ENCODE peak calls at places on chromosome 6, in seven cellular contexts. I is astrocyte; H is NT2/D1; G is cardiac muscle cell; B is sigmoid colon; Y is CD4-positive, alpha-beta T cell; S is HCT116. C is an unnamed sample.

GRCh38 chr6:142947702-142948480 is 2.9 kb upstream of the HIVEP2 start:
- DNase-seq in I (no peak), H (no peak), G (no peak), B (no peak), Y (no peak), S (no peak), C (no peak)

GRCh38 chr6:46305833-46306232 is 135.1 kb upstream of the ENPP5 start:
- DNase-seq in I (no peak), H (no peak), G (no peak), B (no peak), Y (no peak), S (no peak), C (no peak)

GRCh38 chr6:87944541-87944954 is 103.1 kb upstream of the SPACA1 start:
- DNase-seq in I (peak; percentile 78), H (no peak), G (peak; percentile 69), B (no peak), Y (no peak), S (no peak), C (no peak)

GRCh38 chr6:66199146-66199545 is 492.1 kb upstream of the EYS start:
- DNase-seq in I (no peak), H (no peak), G (no peak), B (no peak), Y (no peak), S (no peak), C (no peak)

GRCh38 chr6:24918641-24919403 is 16.9 kb downstream of the RIPOR2 start:
- DNase-seq in I (no peak), H (no peak), G (no peak), B (no peak), Y (no peak), S (no peak), C (no peak)

GRCh38 chr6:167437888-167438484 is 113.1 kb downstream of the TTLL2 start:
- DNase-seq in I (no peak), H (no peak), G (no peak), B (no peak), Y (no peak), S (no peak), C (no peak)

GRCh38 chr6:139161169-139161568 is 26.3 kb downstream of the HECA start:
- DNase-seq in I (peak; percentile 64), H (no peak), G (no peak), B (no peak), Y (peak; percentile 54), S (peak; percentile 33), C (peak; percentile 19)

GRCh38 chr6:10420546-10421507 is 6.0 kb upstream of the TFAP2A start:
- DNase-seq in I (no peak), H (no peak), G (peak; percentile 63), B (no peak), Y (no peak), S (no peak), C (no peak)

GRCh38 chr6:137271245-137272183 is 52.3 kb upstream of the IFNGR1 start:
- DNase-seq in I (peak; percentile 19), H (peak; percentile 22), G (peak; percentile 61), B (no peak), Y (no peak), S (peak; percentile 65), C (no peak)

GRCh38 chr6:80179691-80180090 is 73.2 kb downstream of the BCKDHB start:
- DNase-seq in I (no peak), H (no peak), G (no peak), B (no peak), Y (no peak), S (no peak), C (no peak)

GRCh38 chr6:70370496-70370895 is 42.8 kb upstream of the FAM135A start:
- DNase-seq in I (no peak), H (no peak), G (no peak), B (no peak), Y (no peak), S (no peak), C (no peak)

GRCh38 chr6:34315780-34316179 is 67.0 kb upstream of the SMIM29 start:
- DNase-seq in I (no peak), H (no peak), G (no peak), B (no peak), Y (no peak), S (no peak), C (no peak)

GRCh38 chr6:123417411-123417810 is 219.3 kb downstream of the TRDN start:
- DNase-seq in I (no peak), H (no peak), G (no peak), B (no peak), Y (no peak), S (no peak), C (no peak)

GRCh38 chr6:81793811-81794210 is 41.3 kb upstream of the TENT5A start:
- DNase-seq in I (peak; percentile 24), H (no peak), G (no peak), B (no peak), Y (no peak), S (no peak), C (no peak)

GRCh38 chr6:41588083-41588482 is 41.9 kb downstream of the FOXP4 start:
- DNase-seq in I (no peak), H (no peak), G (no peak), B (no peak), Y (no peak), S (no peak), C (no peak)

DNA sequence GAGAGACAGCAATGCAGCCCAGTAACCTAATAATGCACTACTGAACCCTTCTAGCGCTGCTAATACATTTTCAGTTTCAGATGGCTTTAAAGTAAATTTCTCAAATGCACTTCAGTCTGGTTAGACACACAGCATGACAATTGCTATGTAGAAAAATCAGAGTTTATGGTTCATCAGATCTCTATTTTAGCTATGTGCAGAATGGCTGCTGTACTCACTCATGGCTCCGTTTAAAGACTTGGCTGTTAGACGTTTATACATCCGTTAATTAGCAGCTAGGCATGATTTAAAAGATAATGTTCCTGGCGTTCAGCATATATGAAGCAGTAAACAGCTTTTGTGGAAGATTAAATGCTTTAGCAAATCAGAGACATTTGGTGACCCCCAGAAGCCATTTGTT is 350.0 kb upstream of the MANEA start:
- DNase-seq in I (no peak), H (no peak), G (no peak), B (no peak), Y (no peak), S (no peak), C (no peak)
- H3K27me3 ChIP-seq in I (no peaks in the 10 kb centered on the region), H (no peaks in the 10 kb centered on the region), G (peaks cover 3% of the 10 kb centered on the region), B (no peaks in the 10 kb centered on the region), Y (no peaks in the 10 kb centered on the region), S (no peaks in the 10 kb centered on the region), C (no peaks in the 10 kb centered on the region)

GRCh38 chr6:149969635-149970034 is 5.9 kb downstream of the ULBP1 start:
- DNase-seq in I (no peak), H (no peak), G (no peak), B (peak; percentile 30), Y (no peak), S (no peak), C (no peak)
- H3K27me3 ChIP-seq in I (peaks cover 55% of the 10 kb centered on the region), H (peaks cover 58% of the 10 kb centered on the region), G (peaks cover 100% of the 10 kb centered on the region), B (peaks cover 93% of the 10 kb centered on the region), Y (peaks cover 32% of the 10 kb centered on the region), S (no peaks in the 10 kb centered on the region), C (peaks cover 38% of the 10 kb centered on the region)

DNA sequence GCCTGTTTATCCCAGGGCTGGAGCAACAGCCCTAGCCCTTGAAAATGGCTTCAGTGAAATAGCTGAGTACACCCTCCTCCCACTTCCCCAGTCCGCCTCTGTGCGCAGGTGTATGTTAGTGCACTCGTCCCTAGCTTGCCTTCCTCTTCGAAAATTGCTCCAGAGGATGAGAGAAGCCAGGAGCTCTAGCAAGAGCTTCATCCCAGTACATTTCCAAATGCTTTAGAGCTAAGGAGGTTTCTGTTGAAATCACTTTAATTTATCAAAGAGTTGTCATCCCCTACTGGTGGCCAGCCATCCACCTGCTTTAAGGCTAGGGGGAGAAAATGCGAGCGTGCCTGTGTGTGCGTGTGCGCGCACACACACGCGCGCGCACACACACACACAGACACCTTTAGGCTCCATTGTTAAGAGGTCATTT is 5.4 kb upstream of the POU3F2 start:
- DNase-seq in I (no peak), H (no peak), G (no peak), B (no peak), Y (no peak), S (no peak), C (no peak)
- H3K27me3 ChIP-seq in I (peaks cover 79% of the 10 kb centered on the region), H (peaks cover 99% of the 10 kb centered on the region), G (peaks cover 98% of the 10 kb centered on the region), B (peaks cover 100% of the 10 kb centered on the region), Y (peaks cover 97% of the 10 kb centered on the region), S (peaks cover 7% of the 10 kb centered on the region), C (peaks cover 87% of the 10 kb centered on the region)

GRCh38 chr6:84766796-84767590 is 2.6 kb upstream of the TBX18 start:
- DNase-seq in I (no peak), H (no peak), G (peak; percentile 44), B (no peak), Y (no peak), S (no peak), C (no peak)
- H3K27me3 ChIP-seq in I (peaks cover 68% of the 10 kb centered on the region), H (peaks cover 94% of the 10 kb centered on the region), G (peaks cover 100% of the 10 kb centered on the region), B (peaks cover 100% of the 10 kb centered on the region), Y (peaks cover 84% of the 10 kb centered on the region), S (no peaks in the 10 kb centered on the region), C (peaks cover 69% of the 10 kb centered on the region)

GRCh38 chr6:117270121-117270959 is 5.0 kb downstream of the VGLL2 start:
- DNase-seq in I (no peak), H (no peak), G (peak; percentile 58), B (no peak), Y (no peak), S (no peak), C (no peak)

GRCh38 chr6:117270960-117271507 is 5.7 kb downstream of the VGLL2 start:
- DNase-seq in I (no peak), H (no peak), G (no peak), B (no peak), Y (no peak), S (no peak), C (no peak)

GRCh38 chr6:117272886-117273285 is 7.5 kb downstream of the VGLL2 start:
- DNase-seq in I (no peak), H (no peak), G (no peak), B (no peak), Y (no peak), S (no peak), C (no peak)

GRCh38 chr6:117269649-117270120 is 4.3 kb downstream of the VGLL2 start:
- DNase-seq in I (no peak), H (no peak), G (no peak), B (no peak), Y (no peak), S (no peak), C (no peak)

GRCh38 chr6:117272032-117272866 is 6.9 kb downstream of the VGLL2 start:
- DNase-seq in I (peak; percentile 47), H (no peak), G (no peak), B (no peak), Y (no peak), S (no peak), C (no peak)
- H3K27me3 ChIP-seq in I (peaks cover 88% of the 10 kb centered on the region), H (peaks cover 70% of the 10 kb centered on the region), G (peaks cover 99% of the 10 kb centered on the region), B (peaks cover 94% of the 10 kb centered on the region), Y (peaks cover 74% of the 10 kb centered on the region), S (peaks cover 3% of the 10 kb centered on the region), C (peaks cover 57% of the 10 kb centered on the region)

C was measured in kidney epithelial cell.